ENCODE peak calls at places on chromosomes 5 and 9, in ten cellular contexts. S, U, O, G, Z, D, A, C, R and I are unnamed samples.

GRCh38 chr9:113511047-113511521 is 47.6 kb downstream of the RGS3 start:
- DNase-seq in S (no peak), U (peak; percentile 69), O (no peak), G (no peak), Z (no peak), D (no peak), A (no peak), C (no peak), R (no peak), I (no peak)

GRCh38 chr5:167968784-167969183 is 322.7 kb upstream of the WWC1 start:
- DNase-seq in S (no peak), U (no peak), O (no peak), G (no peak), Z (no peak), D (no peak), A (no peak), C (no peak), R (no peak), I (no peak)

GRCh38 chr5:8013951-8014844 is 145.2 kb downstream of the MTRR start:
- DNase-seq in S (no peak), U (no peak), O (no peak), G (no peak), Z (no peak), D (no peak), A (no peak), C (no peak), R (no peak), I (no peak)

GRCh38 chr9:121059998-121060636 is 10.0 kb upstream of the C5 start:
- DNase-seq in S (peak; percentile 58), U (no peak), O (peak; percentile 54), G (no peak), Z (peak; percentile 87), D (no peak), A (peak; percentile 80), C (peak; percentile 55), R (peak; percentile 57), I (no peak)

GRCh38 chr9:108684288-108685025 is 171.3 kb downstream of the ACTL7B start:
- DNase-seq in S (no peak), U (no peak), O (no peak), G (no peak), Z (no peak), D (no peak), A (no peak), C (no peak), R (no peak), I (no peak)

GRCh38 chr5:68548959-68549676 is 333.6 kb downstream of the PIK3R1 start:
- DNase-seq in S (no peak), U (no peak), O (no peak), G (no peak), Z (peak; percentile 51), D (no peak), A (peak; percentile 76), C (no peak), R (no peak), I (no peak)

GRCh38 chr5:119943148-119943547 is 313.8 kb downstream of the FAM170A start:
- DNase-seq in S (no peak), U (no peak), O (peak; percentile 4), G (no peak), Z (no peak), D (no peak), A (no peak), C (no peak), R (peak; percentile 31), I (no peak)

GRCh38 chr9:89254058-89254772 is 56.8 kb upstream of the CKS2 start:
- DNase-seq in S (no peak), U (no peak), O (no peak), G (no peak), Z (no peak), D (no peak), A (no peak), C (no peak), R (no peak), I (no peak)

GRCh38 chr9:16258708-16259107 is 611.8 kb downstream of the BNC2 start:
- DNase-seq in S (no peak), U (no peak), O (peak; percentile 1), G (no peak), Z (no peak), D (no peak), A (no peak), C (no peak), R (no peak), I (no peak)

GRCh38 chr5:10222326-10222725 is 27.4 kb downstream of the ATPSCKMT start:
- DNase-seq in S (no peak), U (no peak), O (no peak), G (no peak), Z (peak; percentile 37), D (no peak), A (no peak), C (no peak), R (no peak), I (no peak)

GRCh38 chr9:17750285-17750684 is 171.4 kb downstream of the SH3GL2 start:
- DNase-seq in S (no peak), U (no peak), O (no peak), G (no peak), Z (no peak), D (no peak), A (no peak), C (no peak), R (no peak), I (no peak)

GRCh38 chr9:120186276-120186675 is 393.7 kb downstream of the CDK5RAP2 start:
- DNase-seq in S (no peak), U (no peak), O (no peak), G (no peak), Z (no peak), D (no peak), A (no peak), C (no peak), R (no peak), I (no peak)

GRCh38 chr5:56415356-56415765 is 182.2 kb upstream of the ANKRD55 start:
- DNase-seq in S (peak; percentile 30), U (peak; percentile 55), O (peak; percentile 97), G (peak; percentile 74), Z (peak; percentile 73), D (peak; percentile 54), A (peak; percentile 53), C (peak; percentile 54), R (peak; percentile 73), I (peak; percentile 71)

GRCh38 chr5:396715-397032 is 46.3 kb upstream of the EXOC3 start:
- DNase-seq in S (no peak), U (no peak), O (no peak), G (no peak), Z (peak; percentile 1), D (no peak), A (no peak), C (no peak), R (no peak), I (no peak)

GRCh38 chr9:117963493-117963892 is 259.3 kb downstream of the TLR4 start:
- DNase-seq in S (no peak), U (no peak), O (no peak), G (no peak), Z (no peak), D (no peak), A (no peak), C (no peak), R (no peak), I (no peak)

GRCh38 chr5:159801303-159801702 is 115.0 kb upstream of the ADRA1B start:
- DNase-seq in S (no peak), U (no peak), O (no peak), G (no peak), Z (no peak), D (no peak), A (no peak), C (no peak), R (no peak), I (no peak)

GRCh38 chr9:127388037-127388855 is 8.7 kb upstream of the SLC2A8 start:
- DNase-seq in S (peak; percentile 21), U (peak; percentile 59), O (peak; percentile 34), G (no peak), Z (peak; percentile 92), D (no peak), A (peak; percentile 93), C (no peak), R (peak; percentile 93), I (no peak)

GRCh38 chr5:40355842-40356241 is 323.9 kb upstream of the PTGER4 start:
- DNase-seq in S (no peak), U (no peak), O (no peak), G (no peak), Z (no peak), D (no peak), A (no peak), C (no peak), R (no peak), I (no peak)

GRCh38 chr9:134556531-134557068 is 85.0 kb upstream of the COL5A1 start:
- DNase-seq in S (no peak), U (no peak), O (no peak), G (no peak), Z (peak; percentile 71), D (no peak), A (no peak), C (no peak), R (peak; percentile 46), I (no peak)

GRCh38 chr9:133119461-133120342 is 1.3 kb downstream of the RALGDS start:
- DNase-seq in S (peak; percentile 65), U (no peak), O (no peak), G (peak; percentile 47), Z (peak; percentile 59), D (no peak), A (no peak), C (no peak), R (peak; percentile 20), I (no peak)

GRCh38 chr5:158471179-158471924 is 612.4 kb upstream of the CLINT1 start:
- DNase-seq in S (no peak), U (no peak), O (no peak), G (no peak), Z (peak; percentile 20), D (no peak), A (no peak), C (no peak), R (no peak), I (no peak)

GRCh38 chr5:58755397-58755796 is 172.5 kb downstream of the RAB3C start:
- DNase-seq in S (no peak), U (no peak), O (no peak), G (no peak), Z (no peak), D (no peak), A (no peak), C (no peak), R (no peak), I (no peak)

GRCh38 chr5:120367896-120368634 is 96.0 kb upstream of the PRR16 start:
- DNase-seq in S (no peak), U (no peak), O (no peak), G (no peak), Z (no peak), D (no peak), A (no peak), C (no peak), R (no peak), I (no peak)

GRCh38 chr5:463952-464351 is 21.0 kb downstream of the EXOC3 start:
- DNase-seq in S (peak; percentile 67), U (peak; percentile 37), O (no peak), G (peak; percentile 62), Z (no peak), D (peak; percentile 61), A (no peak), C (peak; percentile 74), R (no peak), I (peak; percentile 38)

GRCh38 chr5:91305640-91306039 is 77.5 kb downstream of the ARRDC3 start:
- DNase-seq in S (no peak), U (no peak), O (no peak), G (no peak), Z (no peak), D (no peak), A (no peak), C (no peak), R (no peak), I (no peak)

GRCh38 chr5:99349842-99350241 is 421.0 kb upstream of the CHD1 start:
- DNase-seq in S (no peak), U (no peak), O (no peak), G (no peak), Z (no peak), D (no peak), A (no peak), C (no peak), R (no peak), I (no peak)

GRCh38 chr5:159051431-159052281 is 48.1 kb downstream of the EBF1 start:
- DNase-seq in S (peak; percentile 45), U (peak; percentile 41), O (no peak), G (peak; percentile 57), Z (peak; percentile 60), D (peak; percentile 63), A (no peak), C (no peak), R (no peak), I (no peak)

GRCh38 chr5:119063579-119064379 is 7.1 kb upstream of the DMXL1 start:
- DNase-seq in S (no peak), U (no peak), O (peak; percentile 45), G (no peak), Z (peak; percentile 24), D (no peak), A (no peak), C (no peak), R (no peak), I (no peak)